ENCODE peak calls at places on chromosome 16, in six cellular contexts. T is astrocyte of the spinal cord, H is fibroblast of lung, V is psoas muscle, Q is epithelial cell of esophagus, K is ovary. A is an unnamed sample.

GRCh38 chr16:24051125-24051524 is 205.0 kb upstream of the CACNG3 start:
- DNase-seq in T (no peak), H (no peak), V (no peak), Q (no peak), K (no peak), A (no peak)

GRCh38 chr16:69474447-69474846 is 50.0 kb downstream of the CYB5B start:
- DNase-seq in T (no peak), H (no peak), V (no peak), Q (no peak), K (no peak), A (no peak)

GRCh38 chr16:50210266-50211038 is 55.9 kb upstream of the ADCY7 start:
- DNase-seq in T (peak), H (peak), V (peak), Q (peak), K (peak), A (peak)

GRCh38 chr16:19090916-19091315 is 22.8 kb upstream of the ITPRIPL2 start:
- DNase-seq in T (no peak), H (no peak), V (no peak), Q (no peak), K (no peak), A (no peak)

GRCh38 chr16:68823401-68823800 is 19.9 kb upstream of the TANGO6 start:
- DNase-seq in T (peak), H (peak), V (no peak), Q (peak), K (no peak), A (no peak)

GRCh38 chr16:75742424-75743047 is 16.2 kb upstream of the CPHXL start:
- DNase-seq in T (peak), H (peak), V (no peak), Q (no peak), K (no peak), A (no peak)

GRCh38 chr16:88681084-88681680 is 5.1 kb downstream of the SNAI3 start:
- DNase-seq in T (no peak), H (no peak), V (no peak), Q (peak), K (no peak), A (no peak)

GRCh38 chr16:62664566-62664965 is 628.3 kb upstream of the CDH8 start:
- DNase-seq in T (no peak), H (no peak), V (no peak), Q (no peak), K (no peak), A (no peak)

GRCh38 chr16:86858501-86858900 is 280.2 kb downstream of the FOXL1 start:
- DNase-seq in T (no peak), H (no peak), V (no peak), Q (no peak), K (no peak), A (no peak)

GRCh38 chr16:84232060-84232459 is 7.8 kb downstream of the KCNG4 start:
- DNase-seq in T (no peak), H (no peak), V (no peak), Q (no peak), K (no peak), A (no peak)

GRCh38 chr16:76176616-76177015 is 100.6 kb upstream of the CNTNAP4 start:
- DNase-seq in T (no peak), H (no peak), V (no peak), Q (no peak), K (no peak), A (no peak)

GRCh38 chr16:20023190-20023589 is 50.5 kb downstream of the GPR139 start:
- DNase-seq in T (peak), H (peak), V (no peak), Q (peak), K (no peak), A (no peak)

GRCh38 chr16:57791156-57791902 is 11.0 kb downstream of the KIFC3 start:
- DNase-seq in T (no peak), H (peak), V (peak), Q (no peak), K (no peak), A (no peak)

GRCh38 chr16:53207810-53208752 is 153.3 kb downstream of the CHD9 start:
- DNase-seq in T (peak), H (peak), V (no peak), Q (peak), K (peak), A (no peak)
- H3K4me3 ChIP-seq in T (peak), H (peak), V (peak), Q (peak), K (peak), A (peak)

GRCh38 chr16:4414187-4414909 is 2.0 kb downstream of the CORO7 start:
- DNase-seq in T (no peak), H (no peak), V (no peak), Q (no peak), K (no peak), A (no peak)
- H3K4me3 ChIP-seq in T (no peak), H (no peak), V (peak), Q (no peak), K (no peak), A (peak)

GRCh38 chr16:31216116-31216469 is 842 bp downstream of the PYDC1 start:
- DNase-seq in T (no peak), H (no peak), V (no peak), Q (no peak), K (no peak), A (no peak)
- H3K4me3 ChIP-seq in T (no peak), H (no peak), V (peak), Q (no peak), K (no peak), A (peak)

GRCh38 chr16:72985148-72985882 is 62.6 kb downstream of the ZFHX3 start:
- DNase-seq in T (peak), H (peak), V (peak), Q (no peak), K (peak), A (no peak)
- H3K4me3 ChIP-seq in T (no peak), H (peak), V (peak), Q (no peak), K (no peak), A (no peak)

DNA sequence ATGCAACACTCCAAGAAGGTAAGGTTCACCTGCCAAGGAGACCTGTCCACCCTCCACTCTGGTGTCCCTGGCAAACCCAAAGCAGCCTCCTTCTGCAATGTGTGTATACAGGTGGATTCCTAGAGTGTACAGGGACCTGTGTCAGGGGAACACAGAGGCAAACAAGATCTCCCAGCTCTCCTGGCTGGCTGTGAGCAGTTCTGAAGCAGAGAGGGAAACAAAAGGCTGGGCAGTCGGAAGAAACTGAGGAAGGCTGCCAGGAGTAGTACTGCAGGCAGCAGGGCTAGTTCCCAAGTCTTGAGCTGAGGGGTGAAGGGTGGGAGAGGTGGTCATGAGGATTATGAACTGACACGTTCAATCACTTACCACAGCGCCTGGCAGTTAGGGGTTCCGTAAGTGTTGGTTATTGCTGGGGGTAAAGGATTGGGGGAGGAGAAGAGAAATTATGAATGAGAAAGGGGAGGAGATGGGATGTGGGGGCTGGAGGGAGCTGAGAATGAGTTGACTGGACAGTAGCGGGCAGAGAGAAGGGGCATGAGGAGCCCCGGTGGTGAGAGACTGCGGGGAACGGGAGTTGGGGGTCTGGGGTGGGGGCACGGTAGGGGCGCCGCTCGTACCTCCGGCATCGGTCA is 737 bp downstream of the KCTD13 start:
- DNase-seq in T (no peak), H (no peak), V (no peak), Q (no peak), K (no peak), A (no peak)
- H3K4me3 ChIP-seq in T (peak), H (peak), V (peak), Q (peak), K (peak), A (peak)

GRCh38 chr16:67517178-67517492 is 11.5 kb upstream of the RIPOR1 start:
- DNase-seq in T (no peak), H (no peak), V (no peak), Q (no peak), K (no peak), A (no peak)

GRCh38 chr16:67518676-67519075 is 10.0 kb upstream of the RIPOR1 start:
- DNase-seq in T (no peak), H (no peak), V (no peak), Q (no peak), K (no peak), A (no peak)

GRCh38 chr16:67517661-67518423 is 10.8 kb upstream of the RIPOR1 start:
- DNase-seq in T (no peak), H (no peak), V (no peak), Q (no peak), K (no peak), A (no peak)

GRCh38 chr16:67525176-67525860 is 3.3 kb upstream of the RIPOR1 start:
- DNase-seq in T (no peak), H (no peak), V (no peak), Q (no peak), K (no peak), A (no peak)

GRCh38 chr16:67521095-67521804 is 7.4 kb upstream of the RIPOR1 start:
- DNase-seq in T (peak), H (peak), V (peak), Q (peak), K (peak), A (peak)
- H3K4me3 ChIP-seq in T (peak), H (peak), V (peak), Q (peak), K (peak), A (peak)

A was measured in dorsolateral prefrontal cortex.